ENCODE peak calls at places on chromosomes 1 and 21, in four cellular contexts. A is body of pancreas, C is pancreas, Y is BJ. I is an unnamed sample.

GRCh38 chr21:32844653-32845443 is 73.3 kb upstream of the PAXBP1 start:
- DNase-seq in A (no peak), Y (peak; percentile 9), C (no peak), I (peak; percentile 50)

GRCh38 chr1:102588536-102588935 is 519.8 kb downstream of the COL11A1 start:
- DNase-seq in A (no peak), C (no peak), Y (no peak), I (no peak)

GRCh38 chr1:16009678-16010077 is 5.6 kb downstream of the SRARP start:
- DNase-seq in C (no peak), Y (no peak), A (no peak), I (no peak)

GRCh38 chr1:213898684-213899083 is 89.1 kb upstream of the PROX1 start:
- DNase-seq in C (no peak), Y (no peak), A (no peak), I (no peak)

GRCh38 chr1:24464378-24464770 is 38.3 kb upstream of the RCAN3 start:
- DNase-seq in Y (peak; percentile 63), C (no peak), A (no peak), I (peak; percentile 20)

GRCh38 chr1:116256875-116257823 is 115.9 kb upstream of the ATP1A1 start:
- DNase-seq in C (no peak), Y (no peak), A (no peak), I (no peak)

GRCh38 chr21:32413697-32414578 is 1.4 kb downstream of the EVA1C start:
- DNase-seq in Y (no peak), A (peak; percentile 25), C (no peak), I (no peak)

GRCh38 chr1:160208179-160209040 is 3.2 kb downstream of the PEA15 start:
- DNase-seq in C (no peak), Y (no peak), A (no peak), I (no peak)

GRCh38 chr1:50308883-50309282 is 114.4 kb downstream of the DMRTA2 start:
- DNase-seq in C (no peak), Y (no peak), A (peak; percentile 52), I (no peak)

GRCh38 chr21:45281411-45282282 is 6.0 kb downstream of the POFUT2 start:
- DNase-seq in Y (no peak), A (no peak), C (no peak), I (no peak)

GRCh38 chr21:42532466-42533181 is 19.0 kb downstream of the SLC37A1 start:
- DNase-seq in Y (no peak), C (no peak), A (peak; percentile 56), I (no peak)

GRCh38 chr1:87252406-87252805 is 76.3 kb upstream of the LMO4 start:
- DNase-seq in C (no peak), A (no peak), Y (peak; percentile 69), I (peak; percentile 76)

GRCh38 chr1:241639653-241640148 is 468 bp downstream of the CHML start:
- DNase-seq in Y (no peak), C (no peak), A (no peak), I (no peak)

GRCh38 chr1:218693584-218693983 is 348.4 kb downstream of the TGFB2 start:
- DNase-seq in A (no peak), C (no peak), Y (no peak), I (no peak)

GRCh38 chr1:40167317-40167716 is 6.1 kb downstream of the RLF start:
- DNase-seq in C (no peak), A (no peak), Y (no peak), I (no peak)
- TF ChIP-seq CTCF in C (no peak), A (no peak), Y (no peak), I (no peak)

GRCh38 chr1:244449936-244450508 is 1.7 kb downstream of the ADSS2 start:
- DNase-seq in C (no peak), Y (no peak), A (no peak), I (no peak)

GRCh38 chr1:244448279-244449036 is 3.3 kb downstream of the ADSS2 start:
- DNase-seq in A (no peak), Y (no peak), C (no peak), I (no peak)

GRCh38 chr1:244445320-244446181 is 6.2 kb downstream of the ADSS2 start:
- DNase-seq in Y (no peak), C (no peak), A (no peak), I (no peak)

GRCh38 chr1:244447024-244447423 is 4.7 kb downstream of the ADSS2 start:
- DNase-seq in Y (no peak), C (no peak), A (no peak), I (no peak)

DNA sequence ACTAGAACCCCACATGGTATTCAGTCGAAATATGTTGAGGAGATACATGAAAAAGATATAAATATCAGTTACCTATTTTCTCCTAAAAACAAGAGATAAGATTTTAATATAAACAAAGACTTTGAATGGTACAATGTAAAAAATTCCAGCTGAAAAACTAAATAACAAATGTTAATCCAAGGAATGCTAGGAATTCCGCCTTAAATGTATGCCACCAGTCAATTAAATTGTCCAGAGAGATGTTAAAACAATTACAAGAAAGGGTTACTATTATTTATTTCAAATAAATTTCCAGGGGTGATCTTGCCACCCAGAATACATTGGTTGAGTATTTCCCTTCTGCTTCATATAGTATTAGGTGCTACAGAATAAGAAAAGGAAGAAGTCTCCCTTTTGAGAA is 4.2 kb downstream of the ADSS2 start:
- DNase-seq in C (no peak), A (no peak), Y (no peak), I (no peak)
- H3K4me3 ChIP-seq in C (no peak overlapping the region), A (no peak overlapping the region), Y (no peak overlapping the region), I (no peak overlapping the region)

GRCh38 chr1:31065310-31066217 is at the start of gene PUM1:
- DNase-seq in C (peak; percentile 99), Y (peak; percentile 69), A (peak; percentile 100), I (peak; percentile 82)
- TF ChIP-seq CTCF in C (peak; percentile 28), Y (no peak), A (no peak), I (no peak)

GRCh38 chr1:152109231-152109997 is 5.8 kb downstream of the TCHH start:
- DNase-seq in A (no peak), C (no peak), Y (no peak), I (no peak)
- H3K4me3 ChIP-seq in A (no peak overlapping the region), C (peak overlapping the region; percentile 60), Y (peak overlapping the region; percentile 43), I (peak overlapping the region; percentile 10)

GRCh38 chr1:225748479-225748878 is 29.1 kb upstream of the SRP9 start:
- DNase-seq in A (no peak), C (no peak), Y (no peak), I (no peak)

GRCh38 chr1:225744745-225745144 is 32.9 kb upstream of the SRP9 start:
- DNase-seq in A (no peak), C (no peak), Y (no peak), I (no peak)

GRCh38 chr1:225747566-225747965 is 30.1 kb upstream of the SRP9 start:
- DNase-seq in C (no peak), A (no peak), Y (no peak), I (no peak)

GRCh38 chr1:225745231-225745630 is 32.4 kb upstream of the SRP9 start:
- DNase-seq in Y (no peak), A (no peak), C (no peak), I (no peak)

DNA sequence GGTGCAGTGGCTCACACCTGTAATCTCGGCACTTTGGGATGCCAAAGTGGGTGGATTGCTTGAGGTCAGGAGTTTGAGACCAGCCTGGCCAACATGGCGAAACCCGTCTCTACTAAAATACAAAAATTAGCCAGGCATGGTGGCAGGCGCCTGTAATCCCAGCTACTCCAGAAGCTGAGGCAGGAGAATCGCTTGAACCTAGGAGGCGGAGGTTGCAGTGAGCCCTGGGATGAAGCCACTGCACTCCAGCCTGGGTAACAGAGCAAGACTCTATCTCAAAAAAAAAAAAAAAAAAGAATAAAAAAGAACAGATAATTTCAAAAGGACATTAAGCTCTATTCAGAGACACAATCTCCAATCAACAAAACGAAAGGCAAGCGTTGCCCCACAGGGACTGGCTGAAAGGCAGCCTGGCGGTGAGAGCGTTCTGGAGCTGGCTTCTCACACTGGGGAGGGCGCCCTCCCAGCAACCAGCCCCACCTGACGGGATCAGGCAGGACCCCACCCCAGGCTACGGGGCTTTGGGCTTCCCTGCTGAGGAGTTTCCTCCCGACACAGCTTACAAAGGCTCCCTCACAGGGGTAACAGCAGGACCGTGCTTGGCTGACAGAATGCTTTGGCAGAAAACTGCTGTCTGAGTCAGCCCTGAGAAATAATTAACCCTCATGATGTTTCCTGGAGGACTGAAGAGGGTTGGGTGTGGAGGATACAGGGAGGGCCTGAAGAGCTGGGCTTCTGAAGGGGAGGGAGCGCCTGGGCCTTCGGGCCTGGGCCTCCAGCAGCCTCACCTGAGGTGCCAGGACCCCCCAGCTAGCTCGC is 31.1 kb upstream of the SRP9 start:
- DNase-seq in A (peak; percentile 82), C (peak; percentile 80), Y (peak; percentile 68), I (peak; percentile 65)
- TF ChIP-seq CTCF in A (no peak), C (no peak), Y (peak; percentile 28), I (peak; percentile 41)

GRCh38 chr1:203126866-203127671 is 457 bp upstream of the ADORA1 start:
- DNase-seq in A (no peak), C (no peak), Y (no peak), I (no peak)
- H3K4me3 ChIP-seq in A (no peak overlapping the region), C (peak overlapping the region; percentile 48), Y (peak overlapping the region; percentile 41), I (peak overlapping the region; percentile 58)

GRCh38 chr1:204624631-204625216 is 60.8 kb downstream of the LRRN2 start:
- DNase-seq in A (no peak), C (no peak), Y (no peak), I (no peak)

GRCh38 chr1:204621391-204621790 is 64.1 kb downstream of the LRRN2 start:
- DNase-seq in A (no peak), C (no peak), Y (no peak), I (no peak)

GRCh38 chr1:204623365-204623893 is 62.1 kb downstream of the LRRN2 start:
- DNase-seq in Y (no peak), A (peak; percentile 17), C (no peak), I (no peak)

GRCh38 chr1:204621996-204622395 is 63.5 kb downstream of the LRRN2 start:
- DNase-seq in Y (no peak), A (no peak), C (no peak), I (no peak)

DNA sequence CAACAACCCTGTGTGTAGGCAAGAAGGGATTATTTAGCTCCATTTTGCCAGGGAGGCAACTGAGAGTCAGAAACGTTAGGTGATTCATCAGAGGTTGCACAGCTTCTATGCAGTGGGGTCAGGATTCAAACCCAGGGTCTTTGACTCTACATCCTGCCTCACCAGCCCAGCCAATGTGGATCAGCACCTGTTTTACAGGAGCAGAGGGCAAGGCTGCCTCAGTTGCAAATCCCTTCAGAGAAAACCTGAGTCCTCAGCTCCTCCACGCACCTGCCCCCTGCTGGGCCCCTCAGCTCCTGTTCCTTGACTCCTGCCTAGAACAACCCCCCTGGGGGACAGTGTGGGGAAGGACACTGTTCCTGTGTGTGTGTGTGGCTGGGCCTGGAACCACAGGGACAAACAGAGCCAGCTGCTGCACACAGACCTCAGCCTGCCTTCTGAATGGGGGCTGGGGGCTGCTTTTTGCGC is 61.6 kb downstream of the LRRN2 start:
- DNase-seq in A (no peak), Y (no peak), C (no peak), I (no peak)
- TF ChIP-seq CTCF in A (no peak), Y (peak; percentile 14), C (no peak), I (peak; percentile 14)

I was measured in AG09309.